ENCODE peak calls at places on chromosomes 1 and 21, in seven cellular contexts. One of them, this sample, is unnamed.

GRCh38 chr1:92993581-92993980 is 32.3 kb upstream of the DIPK1A start:
- DNase-seq in fibroblast of the aortic adventitia: no peak
- DNase-seq in ovary: no peak
- DNase-seq in cardiac fibroblast: no peak
- DNase-seq in left lung: no peak
- DNase-seq in body of pancreas: no peak
- DNase-seq in SJSA1: no peak
- DNase-seq in this sample: no peak

GRCh38 chr1:50047916-50048694 is 24.4 kb upstream of the AGBL4 start:
- DNase-seq in body of pancreas: peak; percentile 29
- DNase-seq in ovary: no peak
- DNase-seq in left lung: peak; percentile 79
- DNase-seq in cardiac fibroblast: no peak
- DNase-seq in SJSA1: no peak
- DNase-seq in fibroblast of the aortic adventitia: no peak
- DNase-seq in this sample: peak; percentile 10

GRCh38 chr1:176983786-176984185 is 180.7 kb downstream of the ASTN1 start:
- DNase-seq in body of pancreas: no peak
- DNase-seq in fibroblast of the aortic adventitia: no peak
- DNase-seq in cardiac fibroblast: no peak
- DNase-seq in left lung: no peak
- DNase-seq in SJSA1: no peak
- DNase-seq in ovary: no peak
- DNase-seq in this sample: no peak

GRCh38 chr1:210233216-210233494 is 559 bp downstream of the SERTAD4 start:
- DNase-seq in body of pancreas: no peak
- DNase-seq in ovary: peak; percentile 33
- DNase-seq in cardiac fibroblast: no peak
- DNase-seq in left lung: no peak
- DNase-seq in SJSA1: no peak
- DNase-seq in fibroblast of the aortic adventitia: no peak
- DNase-seq in this sample: no peak

GRCh38 chr1:209513226-209513625 is 70.3 kb upstream of the CAMK1G start:
- DNase-seq in left lung: no peak
- DNase-seq in body of pancreas: no peak
- DNase-seq in fibroblast of the aortic adventitia: peak; percentile 42
- DNase-seq in ovary: no peak
- DNase-seq in cardiac fibroblast: peak; percentile 47
- DNase-seq in SJSA1: no peak
- DNase-seq in this sample: no peak

GRCh38 chr1:159177273-159177907 is 6.0 kb downstream of the CADM3 start:
- DNase-seq in fibroblast of the aortic adventitia: peak; percentile 73
- DNase-seq in left lung: no peak
- DNase-seq in ovary: no peak
- DNase-seq in SJSA1: no peak
- DNase-seq in body of pancreas: peak; percentile 50
- DNase-seq in cardiac fibroblast: peak; percentile 77
- DNase-seq in this sample: peak; percentile 24

GRCh38 chr1:235059221-235059620 is 69.4 kb downstream of the TOMM20 start:
- DNase-seq in left lung: no peak
- DNase-seq in cardiac fibroblast: no peak
- DNase-seq in fibroblast of the aortic adventitia: no peak
- DNase-seq in ovary: no peak
- DNase-seq in body of pancreas: no peak
- DNase-seq in SJSA1: no peak
- DNase-seq in this sample: no peak

GRCh38 chr21:36159356-36159921 is 2.8 kb downstream of the DOP1B start:
- DNase-seq in left lung: no peak
- DNase-seq in fibroblast of the aortic adventitia: no peak
- DNase-seq in SJSA1: no peak
- DNase-seq in ovary: no peak
- DNase-seq in body of pancreas: no peak
- DNase-seq in cardiac fibroblast: no peak
- DNase-seq in this sample: no peak

GRCh38 chr1:225482489-225482950 is 54.7 kb upstream of the LBR start:
- DNase-seq in ovary: no peak
- DNase-seq in left lung: no peak
- DNase-seq in cardiac fibroblast: peak; percentile 79
- DNase-seq in SJSA1: no peak
- DNase-seq in fibroblast of the aortic adventitia: peak; percentile 87
- DNase-seq in body of pancreas: no peak
- DNase-seq in this sample: peak; percentile 28

GRCh38 chr1:66335125-66335524 is 198.8 kb upstream of the SGIP1 start:
- DNase-seq in fibroblast of the aortic adventitia: no peak
- DNase-seq in cardiac fibroblast: no peak
- DNase-seq in SJSA1: no peak
- DNase-seq in left lung: no peak
- DNase-seq in body of pancreas: no peak
- DNase-seq in ovary: no peak
- DNase-seq in this sample: no peak

GRCh38 chr1:216554934-216555333 is 131.7 kb upstream of the USH2A start:
- DNase-seq in fibroblast of the aortic adventitia: no peak
- DNase-seq in body of pancreas: no peak
- DNase-seq in ovary: no peak
- DNase-seq in SJSA1: no peak
- DNase-seq in left lung: no peak
- DNase-seq in cardiac fibroblast: no peak
- DNase-seq in this sample: no peak

GRCh38 chr1:187129132-187129531 is 300.4 kb downstream of the PLA2G4A start:
- DNase-seq in cardiac fibroblast: no peak
- DNase-seq in fibroblast of the aortic adventitia: no peak
- DNase-seq in ovary: no peak
- DNase-seq in body of pancreas: no peak
- DNase-seq in SJSA1: no peak
- DNase-seq in left lung: no peak
- DNase-seq in this sample: no peak

GRCh38 chr1:202162049-202162417 is 1.6 kb upstream of the PTPN7 start:
- DNase-seq in cardiac fibroblast: no peak
- DNase-seq in fibroblast of the aortic adventitia: no peak
- DNase-seq in body of pancreas: no peak
- DNase-seq in SJSA1: no peak
- DNase-seq in left lung: no peak
- DNase-seq in ovary: no peak
- DNase-seq in this sample: no peak

GRCh38 chr1:220487297-220487820 is 40.6 kb upstream of the MARK1 start:
- DNase-seq in cardiac fibroblast: peak; percentile 44
- DNase-seq in SJSA1: no peak
- DNase-seq in ovary: no peak
- DNase-seq in left lung: no peak
- DNase-seq in body of pancreas: no peak
- DNase-seq in fibroblast of the aortic adventitia: peak; percentile 25
- DNase-seq in this sample: no peak

GRCh38 chr1:64243757-64244080 is 40.3 kb downstream of the UBE2U start:
- DNase-seq in SJSA1: no peak
- DNase-seq in ovary: no peak
- DNase-seq in body of pancreas: no peak
- DNase-seq in cardiac fibroblast: no peak
- DNase-seq in left lung: no peak
- DNase-seq in fibroblast of the aortic adventitia: no peak
- DNase-seq in this sample: no peak

GRCh38 chr1:64248065-64248464 is 44.6 kb downstream of the UBE2U start:
- DNase-seq in ovary: no peak
- DNase-seq in SJSA1: no peak
- DNase-seq in cardiac fibroblast: no peak
- DNase-seq in body of pancreas: no peak
- DNase-seq in fibroblast of the aortic adventitia: no peak
- DNase-seq in left lung: no peak
- DNase-seq in this sample: no peak

GRCh38 chr1:64246294-64246917 is 43.0 kb downstream of the UBE2U start:
- DNase-seq in SJSA1: no peak
- DNase-seq in ovary: no peak
- DNase-seq in cardiac fibroblast: peak; percentile 65
- DNase-seq in body of pancreas: no peak
- DNase-seq in fibroblast of the aortic adventitia: peak; percentile 71
- DNase-seq in left lung: no peak
- DNase-seq in this sample: no peak

GRCh38 chr1:64242895-64243756 is 39.7 kb downstream of the UBE2U start:
- DNase-seq in left lung: no peak
- DNase-seq in fibroblast of the aortic adventitia: peak; percentile 76
- DNase-seq in body of pancreas: no peak
- DNase-seq in SJSA1: no peak
- DNase-seq in cardiac fibroblast: peak; percentile 68
- DNase-seq in ovary: no peak
- DNase-seq in this sample: no peak

DNA sequence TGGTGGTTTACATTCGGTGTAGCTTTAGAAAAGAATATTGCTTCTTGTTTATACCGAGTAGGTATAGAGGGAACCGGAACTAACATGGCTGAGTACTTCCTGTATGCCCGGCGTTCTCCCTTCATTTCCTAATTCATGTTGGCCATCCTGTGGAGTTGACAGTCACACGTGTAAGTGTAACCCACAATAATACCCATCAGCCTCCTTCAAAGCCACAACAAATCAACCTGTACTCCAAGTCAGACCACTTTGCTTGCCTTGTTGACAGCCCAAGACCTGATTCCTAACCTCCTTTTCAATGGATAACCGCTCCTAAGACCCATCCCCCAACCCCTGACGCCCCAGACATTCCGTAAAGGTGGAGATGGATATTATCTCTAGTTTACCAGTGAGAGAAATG is 42.1 kb downstream of the UBE2U start:
- DNase-seq in left lung: no peak
- DNase-seq in fibroblast of the aortic adventitia: no peak
- DNase-seq in cardiac fibroblast: no peak
- DNase-seq in SJSA1: no peak
- DNase-seq in body of pancreas: peak; percentile 12
- DNase-seq in ovary: no peak
- DNase-seq in this sample: no peak
- H3K4me3 ChIP-seq in left lung: no peak overlapping the region
- H3K4me3 ChIP-seq in fibroblast of the aortic adventitia: no peak overlapping the region
- H3K4me3 ChIP-seq in cardiac fibroblast: no peak overlapping the region
- H3K4me3 ChIP-seq in SJSA1: no peak overlapping the region
- H3K4me3 ChIP-seq in body of pancreas: peak overlapping the region; percentile 18
- H3K4me3 ChIP-seq in ovary: no peak overlapping the region
- H3K4me3 ChIP-seq in this sample: no peak overlapping the region

DNA sequence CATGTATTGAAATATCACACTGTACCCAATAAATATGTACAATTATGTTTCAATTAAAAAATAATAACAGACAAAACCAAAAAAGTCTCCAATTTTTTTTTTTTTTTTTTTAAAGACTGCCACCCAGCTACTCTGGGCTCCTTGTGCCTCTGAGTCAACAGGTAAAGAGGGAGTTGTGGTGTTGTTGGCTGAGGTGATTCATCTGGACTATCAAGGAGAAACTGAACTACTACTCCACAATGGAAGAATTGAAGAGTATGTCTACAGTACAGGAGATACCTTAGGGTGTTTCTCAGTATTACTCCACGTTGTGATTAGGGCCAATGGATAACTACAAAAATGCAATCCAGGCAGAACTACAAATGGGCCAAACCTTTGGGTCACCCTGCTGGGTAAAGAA is 67.9 kb downstream of the SCMH1 start:
- DNase-seq in SJSA1: no peak
- DNase-seq in left lung: no peak
- DNase-seq in ovary: no peak
- DNase-seq in fibroblast of the aortic adventitia: no peak
- DNase-seq in cardiac fibroblast: no peak
- DNase-seq in body of pancreas: no peak
- DNase-seq in this sample: no peak
- H3K4me3 ChIP-seq in SJSA1: no peak overlapping the region
- H3K4me3 ChIP-seq in left lung: no peak overlapping the region
- H3K4me3 ChIP-seq in ovary: no peak overlapping the region
- H3K4me3 ChIP-seq in fibroblast of the aortic adventitia: no peak overlapping the region
- H3K4me3 ChIP-seq in cardiac fibroblast: no peak overlapping the region
- H3K4me3 ChIP-seq in body of pancreas: no peak overlapping the region
- H3K4me3 ChIP-seq in this sample: no peak overlapping the region

DNA sequence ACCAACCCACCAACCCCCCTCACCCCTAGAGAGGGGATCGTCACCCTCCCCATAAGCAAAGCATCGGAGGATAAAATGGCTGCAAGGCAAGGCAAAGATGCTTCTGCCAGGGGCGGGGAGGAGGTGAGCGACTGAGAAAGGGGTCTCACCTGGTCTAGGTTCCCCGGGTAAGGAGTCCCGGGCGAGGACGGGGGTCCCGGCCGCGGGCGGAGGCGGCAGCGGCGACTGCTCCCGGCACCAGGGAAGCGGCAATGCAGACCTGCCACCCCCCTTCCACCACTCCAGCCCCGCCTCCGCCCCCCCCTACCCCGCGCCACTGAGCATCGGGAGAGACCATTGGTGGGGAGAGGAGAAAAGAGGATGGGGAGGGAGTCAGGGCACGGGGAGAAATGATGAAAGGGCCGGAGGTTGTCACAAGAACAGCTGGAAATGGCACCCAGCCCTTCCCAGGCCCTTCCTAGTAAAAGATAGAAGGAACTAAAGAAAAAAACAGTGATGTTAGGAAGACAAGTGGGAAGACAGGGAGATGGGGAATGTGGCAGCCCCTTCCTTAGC is at the start of gene SV2A:
- DNase-seq in SJSA1: no peak
- DNase-seq in cardiac fibroblast: peak; percentile 65
- DNase-seq in fibroblast of the aortic adventitia: peak; percentile 66
- DNase-seq in ovary: peak; percentile 61
- DNase-seq in left lung: no peak
- DNase-seq in body of pancreas: no peak
- DNase-seq in this sample: no peak
- H3K4me3 ChIP-seq in SJSA1: peak within 1 kb of the TSS; percentile 54
- H3K4me3 ChIP-seq in cardiac fibroblast: peak within 1 kb of the TSS; percentile 68
- H3K4me3 ChIP-seq in fibroblast of the aortic adventitia: peak within 1 kb of the TSS; percentile 79
- H3K4me3 ChIP-seq in ovary: peak within 1 kb of the TSS; percentile 70
- H3K4me3 ChIP-seq in left lung: peak within 1 kb of the TSS; percentile 22
- H3K4me3 ChIP-seq in body of pancreas: no peak within 1 kb of the TSS
- H3K4me3 ChIP-seq in this sample: no peak within 1 kb of the TSS

GRCh38 chr1:246279402-246279801 is 227.7 kb downstream of the SMYD3 start:
- DNase-seq in left lung: no peak
- DNase-seq in body of pancreas: no peak
- DNase-seq in ovary: no peak
- DNase-seq in fibroblast of the aortic adventitia: no peak
- DNase-seq in SJSA1: no peak
- DNase-seq in cardiac fibroblast: no peak
- DNase-seq in this sample: no peak

GRCh38 chr1:246280551-246280950 is 226.5 kb downstream of the SMYD3 start:
- DNase-seq in cardiac fibroblast: peak; percentile 61
- DNase-seq in body of pancreas: no peak
- DNase-seq in fibroblast of the aortic adventitia: peak; percentile 65
- DNase-seq in ovary: no peak
- DNase-seq in SJSA1: no peak
- DNase-seq in left lung: no peak
- DNase-seq in this sample: no peak

GRCh38 chr1:246281195-246281594 is 225.9 kb downstream of the SMYD3 start:
- DNase-seq in body of pancreas: no peak
- DNase-seq in SJSA1: no peak
- DNase-seq in left lung: no peak
- DNase-seq in ovary: no peak
- DNase-seq in cardiac fibroblast: no peak
- DNase-seq in fibroblast of the aortic adventitia: no peak
- DNase-seq in this sample: no peak

GRCh38 chr1:246284021-246284420 is 223.1 kb downstream of the SMYD3 start:
- DNase-seq in SJSA1: no peak
- DNase-seq in left lung: no peak
- DNase-seq in fibroblast of the aortic adventitia: no peak
- DNase-seq in ovary: no peak
- DNase-seq in cardiac fibroblast: peak; percentile 23
- DNase-seq in body of pancreas: no peak
- DNase-seq in this sample: no peak

DNA sequence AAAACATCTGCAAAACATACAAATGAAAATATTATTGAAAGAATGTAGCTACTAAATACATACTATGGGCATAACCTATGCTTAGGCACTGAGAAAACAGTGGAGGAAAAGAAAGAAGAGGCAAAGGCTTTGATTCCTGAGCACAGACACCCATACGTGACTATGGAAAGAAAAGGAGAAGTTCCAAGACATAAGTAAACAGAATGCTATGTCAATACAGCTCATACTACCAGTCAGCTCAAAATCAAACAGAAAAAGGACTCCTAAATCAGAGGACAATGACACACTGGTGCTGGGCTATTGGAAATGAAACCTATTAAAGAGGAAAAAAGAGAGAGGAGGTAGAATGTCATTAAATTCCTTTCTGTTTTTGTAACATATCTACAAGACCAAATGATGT is 225.4 kb downstream of the SMYD3 start:
- DNase-seq in fibroblast of the aortic adventitia: no peak
- DNase-seq in SJSA1: no peak
- DNase-seq in body of pancreas: no peak
- DNase-seq in cardiac fibroblast: no peak
- DNase-seq in ovary: no peak
- DNase-seq in left lung: no peak
- DNase-seq in this sample: no peak
- H3K4me3 ChIP-seq in fibroblast of the aortic adventitia: no peak overlapping the region
- H3K4me3 ChIP-seq in SJSA1: no peak overlapping the region
- H3K4me3 ChIP-seq in body of pancreas: no peak overlapping the region
- H3K4me3 ChIP-seq in cardiac fibroblast: no peak overlapping the region
- H3K4me3 ChIP-seq in ovary: no peak overlapping the region
- H3K4me3 ChIP-seq in left lung: no peak overlapping the region
- H3K4me3 ChIP-seq in this sample: no peak overlapping the region